ENCODE peak calls at places on chromosomes 6 and 20, in four cellular contexts. One of them, this sample, is unnamed.

GRCh38 chr20:63024573-63025392 is 18.0 kb upstream of the BHLHE23 start:
- DNase-seq in K562: no peak
- DNase-seq in GM12878: no peak
- DNase-seq in WTC11: peak
- DNase-seq in this sample: no peak

GRCh38 chr6:5333653-5334052 is 72.3 kb downstream of the FARS2 start:
- DNase-seq in GM12878: no peak
- DNase-seq in WTC11: no peak
- DNase-seq in K562: no peak
- DNase-seq in this sample: peak

GRCh38 chr20:2337142-2337541 is 41.3 kb downstream of the TGM3 start:
- DNase-seq in GM12878: no peak
- DNase-seq in WTC11: no peak
- DNase-seq in K562: no peak
- DNase-seq in this sample: no peak

GRCh38 chr20:1163653-1164052 is 21.1 kb downstream of the TMEM74B start:
- DNase-seq in GM12878: no peak
- DNase-seq in K562: no peak
- DNase-seq in WTC11: no peak
- DNase-seq in this sample: no peak

GRCh38 chr20:7851031-7851490 is 89.2 kb downstream of the HAO1 start:
- DNase-seq in K562: no peak
- DNase-seq in GM12878: no peak
- DNase-seq in WTC11: no peak
- DNase-seq in this sample: no peak

GRCh38 chr6:8552023-8552422 is 116.7 kb upstream of the SLC35B3 start:
- DNase-seq in K562: no peak
- DNase-seq in WTC11: no peak
- DNase-seq in GM12878: no peak
- DNase-seq in this sample: no peak

GRCh38 chr6:14584450-14584849 is 466.9 kb downstream of the CD83 start:
- DNase-seq in WTC11: no peak
- DNase-seq in GM12878: no peak
- DNase-seq in K562: no peak
- DNase-seq in this sample: no peak

GRCh38 chr6:68636710-68637470 is 1.8 kb downstream of the ADGRB3 start:
- DNase-seq in K562: no peak
- DNase-seq in WTC11: no peak
- DNase-seq in GM12878: no peak
- DNase-seq in this sample: no peak

GRCh38 chr20:49882171-49882970 is 33.0 kb downstream of the SPATA2 start:
- DNase-seq in K562: no peak
- DNase-seq in WTC11: no peak
- DNase-seq in GM12878: no peak
- DNase-seq in this sample: no peak

GRCh38 chr6:37357288-37357687 is 3.5 kb downstream of the RNF8 start:
- DNase-seq in GM12878: no peak
- DNase-seq in K562: no peak
- DNase-seq in WTC11: no peak
- DNase-seq in this sample: no peak

GRCh38 chr20:21391495-21392298 is 5.6 kb downstream of the NKX2-4 start:
- DNase-seq in K562: no peak
- DNase-seq in GM12878: no peak
- DNase-seq in WTC11: peak
- DNase-seq in this sample: no peak

GRCh38 chr6:170489836-170490235 is 63.3 kb downstream of the PSMB1 start:
- DNase-seq in WTC11: no peak
- DNase-seq in GM12878: no peak
- DNase-seq in K562: no peak
- DNase-seq in this sample: no peak

GRCh38 chr20:58715709-58716475 is 23.3 kb downstream of the NPEPL1 start:
- DNase-seq in WTC11: no peak
- DNase-seq in K562: no peak
- DNase-seq in GM12878: no peak
- DNase-seq in this sample: no peak

GRCh38 chr20:58718121-58718563 is 25.5 kb downstream of the NPEPL1 start:
- DNase-seq in K562: no peak
- DNase-seq in GM12878: no peak
- DNase-seq in WTC11: peak
- DNase-seq in this sample: no peak

GRCh38 chr20:58714923-58715708 is 22.5 kb downstream of the NPEPL1 start:
- DNase-seq in K562: no peak
- DNase-seq in GM12878: no peak
- DNase-seq in WTC11: no peak
- DNase-seq in this sample: no peak

GRCh38 chr20:58717278-58718091 is 24.9 kb downstream of the NPEPL1 start:
- DNase-seq in GM12878: no peak
- DNase-seq in WTC11: peak
- DNase-seq in K562: peak
- DNase-seq in this sample: no peak

GRCh38 chr20:58716476-58717277 is 24.1 kb downstream of the NPEPL1 start:
- DNase-seq in GM12878: no peak
- DNase-seq in K562: no peak
- DNase-seq in WTC11: peak
- DNase-seq in this sample: peak
- TF ChIP-seq CBFB in GM12878: no peak
- TF ChIP-seq CBFB in K562: no peak
- TF ChIP-seq CBFB in WTC11: no peak
- TF ChIP-seq CBFB in this sample: no peak

GRCh38 chr6:17530321-17530835 is 69.7 kb upstream of the FAM8A1 start:
- DNase-seq in K562: no peak
- DNase-seq in GM12878: no peak
- DNase-seq in WTC11: no peak
- DNase-seq in this sample: no peak
- TF ChIP-seq CBFB in K562: no peak
- TF ChIP-seq CBFB in GM12878: no peak
- TF ChIP-seq CBFB in WTC11: no peak
- TF ChIP-seq CBFB in this sample: no peak

GRCh38 chr20:33275215-33275614 is 7.8 kb upstream of the BPIFB1 start:
- DNase-seq in GM12878: no peak
- DNase-seq in WTC11: no peak
- DNase-seq in K562: no peak
- DNase-seq in this sample: no peak

GRCh38 chr20:33278700-33279099 is 4.3 kb upstream of the BPIFB1 start:
- DNase-seq in K562: no peak
- DNase-seq in WTC11: no peak
- DNase-seq in GM12878: no peak
- DNase-seq in this sample: no peak

GRCh38 chr20:33277471-33278441 is 5.3 kb upstream of the BPIFB1 start:
- DNase-seq in WTC11: no peak
- DNase-seq in K562: no peak
- DNase-seq in GM12878: no peak
- DNase-seq in this sample: peak

GRCh38 chr20:33275871-33276270 is 7.1 kb upstream of the BPIFB1 start:
- DNase-seq in WTC11: no peak
- DNase-seq in GM12878: no peak
- DNase-seq in K562: no peak
- DNase-seq in this sample: no peak

GRCh38 chr20:33276303-33277113 is 6.5 kb upstream of the BPIFB1 start:
- DNase-seq in GM12878: no peak
- DNase-seq in WTC11: no peak
- DNase-seq in K562: no peak
- DNase-seq in this sample: peak
- TF ChIP-seq CBFB in GM12878: no peak
- TF ChIP-seq CBFB in WTC11: no peak
- TF ChIP-seq CBFB in K562: no peak
- TF ChIP-seq CBFB in this sample: no peak

DNA sequence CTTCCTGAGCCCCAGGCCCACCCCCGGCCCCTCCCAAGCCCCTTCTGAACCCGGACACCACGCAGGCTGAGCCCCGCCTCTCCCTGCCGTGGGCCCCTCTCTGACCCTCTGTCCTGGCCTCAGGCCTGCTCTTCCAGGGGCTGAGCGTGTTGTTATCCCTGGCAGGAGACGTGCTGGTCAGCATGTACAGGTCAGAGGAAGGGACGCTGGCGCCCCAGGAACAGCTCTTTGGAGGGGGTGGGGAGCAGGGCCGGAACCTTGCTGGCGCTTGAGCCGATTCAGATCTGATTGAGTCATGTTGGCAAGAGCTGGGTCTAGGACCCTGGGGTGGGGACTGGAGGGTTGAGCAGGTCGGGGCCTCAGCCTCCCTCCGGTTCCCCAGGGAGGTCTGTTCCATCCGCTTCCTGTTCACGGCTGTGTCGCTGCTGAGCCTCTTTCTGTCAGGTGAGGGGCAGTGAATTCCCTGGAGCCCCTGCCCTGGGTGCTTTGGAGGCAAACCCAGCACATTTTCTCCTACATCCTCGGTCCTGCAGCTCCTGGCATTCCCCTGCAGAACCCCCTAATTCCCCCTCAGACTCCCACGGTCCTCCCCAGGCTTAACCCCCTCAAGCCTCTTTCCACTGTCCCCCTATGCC is 1.9 kb downstream of the SPAG4 start:
- DNase-seq in GM12878: peak
- DNase-seq in K562: peak
- DNase-seq in WTC11: peak
- DNase-seq in this sample: peak
- TF ChIP-seq CBFB in GM12878: no peak
- TF ChIP-seq CBFB in K562: no peak
- TF ChIP-seq CBFB in WTC11: no peak
- TF ChIP-seq CBFB in this sample: no peak

DNA sequence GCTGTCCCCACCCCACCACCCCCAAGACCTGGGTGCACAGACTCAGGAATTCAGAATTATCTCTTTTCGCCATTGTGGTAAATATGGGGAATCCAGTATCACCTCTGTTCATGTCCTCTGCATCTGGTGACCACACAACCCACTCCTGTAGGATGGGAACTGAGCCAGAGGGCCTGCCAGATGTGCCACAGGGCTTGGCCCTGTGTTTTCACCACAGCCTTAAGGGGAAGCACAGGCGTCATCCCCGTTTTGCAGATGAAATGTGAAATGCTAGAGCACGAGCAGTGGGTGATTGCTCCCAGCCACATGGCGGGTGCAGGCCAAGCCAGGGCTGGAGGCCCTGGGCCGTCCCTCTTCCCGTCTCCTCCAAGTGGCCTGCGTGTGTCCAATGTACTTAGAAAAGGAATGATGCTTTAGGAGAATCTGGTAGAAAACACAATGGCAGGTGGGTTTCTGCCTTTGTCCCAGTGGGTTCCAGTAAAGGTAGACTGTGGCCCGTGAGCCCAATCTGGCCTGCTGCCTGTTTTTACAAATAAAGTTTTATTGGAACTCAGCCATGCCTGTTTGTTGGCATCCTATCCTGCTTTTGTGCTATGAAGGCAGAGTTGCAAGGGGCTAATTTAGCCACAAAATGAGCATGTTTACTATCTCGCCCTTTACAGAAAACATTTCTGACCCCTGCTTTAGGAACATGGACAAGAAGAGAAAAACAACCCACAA is 309.2 kb downstream of the CDH4 start:
- DNase-seq in GM12878: no peak
- DNase-seq in WTC11: no peak
- DNase-seq in K562: no peak
- DNase-seq in this sample: no peak
- TF ChIP-seq CBFB in GM12878: no peak
- TF ChIP-seq CBFB in WTC11: no peak
- TF ChIP-seq CBFB in K562: no peak
- TF ChIP-seq CBFB in this sample: no peak

GRCh38 chr6:34200340-34200971 is 36.2 kb upstream of the HMGA1 start:
- DNase-seq in GM12878: no peak
- DNase-seq in WTC11: no peak
- DNase-seq in K562: peak
- DNase-seq in this sample: no peak
- TF ChIP-seq CBFB in GM12878: no peak
- TF ChIP-seq CBFB in WTC11: no peak
- TF ChIP-seq CBFB in K562: no peak
- TF ChIP-seq CBFB in this sample: no peak

DNA sequence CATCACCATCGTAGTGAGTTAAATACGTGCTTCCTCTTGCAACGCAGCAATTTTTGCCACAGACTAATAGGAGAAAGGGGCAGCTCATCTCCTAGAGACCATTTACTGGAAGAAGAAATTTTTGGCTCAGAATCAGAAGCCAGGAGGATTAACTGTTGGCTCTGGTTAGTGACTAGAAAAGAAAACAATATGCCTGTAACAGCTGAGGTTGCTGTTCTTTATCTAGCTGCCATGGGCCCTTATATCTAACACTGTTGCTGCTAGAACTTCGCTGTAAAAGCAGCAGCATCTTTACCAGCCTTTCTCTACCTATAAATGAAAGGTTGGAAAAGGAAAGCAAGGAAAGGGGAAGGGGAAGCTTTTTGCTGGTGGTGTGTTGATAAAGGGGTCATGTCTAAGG is 65.9 kb downstream of the FAM135A start:
- DNase-seq in GM12878: no peak
- DNase-seq in K562: no peak
- DNase-seq in WTC11: no peak
- DNase-seq in this sample: no peak
- TF ChIP-seq CBFB in GM12878: no peak
- TF ChIP-seq CBFB in K562: no peak
- TF ChIP-seq CBFB in WTC11: no peak
- TF ChIP-seq CBFB in this sample: no peak